ENCODE peak calls at places on chromosomes 5 and 9, in eight cellular contexts. C, G, Q, R, F, D, B and P are unnamed samples.

GRCh38 chr9:111789881-111790280 is 4.9 kb downstream of the SHOC1 start:
- DNase-seq in C (no peak), B (no peak), G (no peak), F (no peak), R (no peak), D (no peak), Q (no peak), P (peak; percentile 68)

GRCh38 chr5:96743805-96744559 is 63.8 kb downstream of the ERAP1 start:
- DNase-seq in C (no peak), R (no peak), G (no peak), D (no peak), F (no peak), B (no peak), Q (no peak), P (no peak)

GRCh38 chr5:151003503-151003860 is 16.9 kb upstream of the GPX3 start:
- DNase-seq in D (no peak), Q (no peak), F (no peak), R (no peak), C (no peak), G (no peak), B (no peak), P (no peak)

GRCh38 chr5:113340537-113340936 is 94.3 kb downstream of the TSSK1B start:
- DNase-seq in R (no peak), D (no peak), Q (no peak), G (no peak), F (no peak), B (no peak), C (no peak), P (no peak)

GRCh38 chr9:80555782-80556325 is 984.1 kb downstream of the TLE4 start:
- DNase-seq in Q (no peak), D (no peak), G (no peak), C (no peak), R (no peak), F (no peak), B (no peak), P (peak; percentile 72)

GRCh38 chr9:112618385-112619001 is 99.4 kb downstream of the INIP start:
- DNase-seq in R (no peak), B (no peak), Q (no peak), G (no peak), F (no peak), D (no peak), C (no peak), P (no peak)

GRCh38 chr5:50325237-50325832 is 115.8 kb downstream of the EMB start:
- DNase-seq in B (no peak), D (peak; percentile 2), C (no peak), Q (peak; percentile 6), R (no peak), G (peak; percentile 0), F (peak; percentile 28), P (peak; percentile 41)

GRCh38 chr5:10826971-10827370 is 65.9 kb upstream of the DAP start:
- DNase-seq in C (no peak), D (no peak), G (peak; percentile 81), Q (no peak), R (no peak), F (no peak), B (no peak), P (no peak)

GRCh38 chr5:55188656-55189380 is 15.8 kb upstream of the CDC20B start:
- DNase-seq in D (no peak), C (no peak), R (no peak), G (no peak), B (no peak), F (no peak), Q (no peak), P (no peak)

GRCh38 chr5:150057996-150058395 is 28.4 kb downstream of the CSF1R start:
- DNase-seq in Q (no peak), D (no peak), G (no peak), C (no peak), B (no peak), F (no peak), R (no peak), P (no peak)

GRCh38 chr9:111661150-111661801 is at the start of gene GNG10:
- DNase-seq in R (no peak), B (peak; percentile 69), D (peak; percentile 40), G (peak; percentile 47), F (peak; percentile 67), C (peak; percentile 61), Q (no peak), P (peak; percentile 64)

GRCh38 chr5:40406426-40407211 is 273.1 kb upstream of the PTGER4 start:
- DNase-seq in B (no peak), D (no peak), F (peak; percentile 48), C (no peak), R (no peak), Q (no peak), G (no peak), P (no peak)

GRCh38 chr9:130320697-130321080 is 55.1 kb downstream of the HMCN2 start:
- DNase-seq in B (peak; percentile 72), D (no peak), G (no peak), C (no peak), Q (no peak), R (no peak), F (no peak), P (peak; percentile 30)

GRCh38 chr9:99115947-99116543 is 11.1 kb downstream of the TGFBR1 start:
- DNase-seq in C (no peak), F (no peak), D (no peak), R (no peak), G (no peak), B (no peak), Q (no peak), P (peak; percentile 60)

GRCh38 chr9:14315754-14316573 is 2.0 kb upstream of the NFIB start:
- DNase-seq in Q (no peak), F (no peak), B (peak; percentile 65), D (peak; percentile 22), R (no peak), G (no peak), C (peak; percentile 35), P (no peak)

GRCh38 chr5:59732806-59733205 is 160.7 kb downstream of the PDE4D start:
- DNase-seq in G (no peak), D (no peak), F (no peak), B (no peak), C (no peak), Q (no peak), R (no peak), P (no peak)

GRCh38 chr5:113721171-113721570 is 207.7 kb downstream of the YTHDC2 start:
- DNase-seq in G (no peak), D (no peak), B (no peak), F (no peak), R (no peak), Q (no peak), C (no peak), P (no peak)

GRCh38 chr9:6645153-6646027 is at the start of gene GLDC:
- DNase-seq in G (no peak), B (peak; percentile 75), R (no peak), C (peak; percentile 27), Q (peak; percentile 2), D (no peak), F (peak; percentile 91), P (peak; percentile 41)

DNA sequence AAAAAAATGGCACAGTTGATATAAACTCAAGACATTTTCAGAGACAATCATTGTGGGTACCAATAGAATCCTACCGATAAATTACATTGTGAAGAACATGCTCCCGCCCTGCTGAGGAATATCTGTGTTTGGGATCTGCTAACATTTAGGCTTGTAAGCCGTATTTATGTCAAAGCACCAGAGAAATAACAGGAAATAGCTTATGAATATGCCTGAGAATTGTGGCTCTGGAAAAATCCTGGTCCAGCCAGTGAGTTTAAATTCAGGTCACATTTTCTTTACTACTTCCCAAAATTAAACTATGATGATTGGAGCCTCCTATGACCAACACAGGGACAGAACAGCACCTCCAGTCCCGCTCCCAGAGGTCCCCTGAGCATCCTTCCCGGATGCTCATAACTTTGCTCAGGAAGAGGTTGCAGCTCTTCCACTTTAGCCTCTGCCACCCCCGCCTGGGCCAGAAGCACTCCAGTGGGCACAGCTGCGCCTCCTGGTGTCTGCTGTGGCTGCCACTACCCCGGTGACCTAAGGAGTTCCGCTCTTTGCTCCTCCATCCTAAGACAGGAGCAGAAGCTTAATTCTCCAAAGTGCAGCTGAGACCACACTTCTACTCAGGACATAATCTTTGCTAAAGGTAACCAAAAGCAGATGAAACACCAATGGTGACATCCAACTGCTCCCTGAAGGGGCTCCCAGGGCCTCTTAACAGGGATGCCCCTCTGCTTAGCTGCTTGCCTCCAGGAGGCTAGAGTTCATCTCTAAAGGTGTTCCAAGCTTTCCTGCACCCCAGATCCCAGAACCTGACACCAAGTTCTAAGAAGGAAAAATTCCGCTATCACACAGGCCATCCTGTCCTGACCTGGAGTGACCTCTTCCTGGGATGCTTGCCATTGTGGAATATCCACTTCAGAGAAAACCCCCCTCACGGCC is 58.8 kb downstream of the SLC1A1 start:
- DNase-seq in B (peak; percentile 50), D (no peak), R (no peak), F (peak; percentile 46), G (no peak), C (peak; percentile 22), Q (no peak), P (peak; percentile 15)
- H3K4me3 ChIP-seq in B (no peak overlapping the region), D (no peak overlapping the region), R (no peak overlapping the region), F (no peak overlapping the region), G (no peak overlapping the region), C (no peak overlapping the region), Q (no peak overlapping the region), P (no peak overlapping the region)

DNA sequence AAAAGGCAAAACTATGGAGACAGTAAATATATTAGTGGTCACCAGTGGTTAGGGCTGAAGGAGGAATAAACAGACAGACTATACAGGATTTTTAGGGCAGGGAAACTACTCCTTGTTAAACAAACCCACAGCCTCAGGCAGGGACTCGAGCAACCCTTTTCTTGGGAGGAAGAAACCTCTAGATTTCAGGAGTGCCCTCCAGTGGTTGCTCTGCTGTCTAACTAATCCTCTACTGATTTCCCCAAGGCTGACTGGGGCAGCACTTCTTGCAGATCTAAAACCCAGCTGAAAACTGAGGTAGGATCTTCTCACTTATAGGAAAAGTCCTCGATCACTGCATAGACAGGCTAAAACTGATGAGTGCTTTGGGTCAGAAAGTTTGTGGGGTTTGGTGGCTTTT is 176.8 kb downstream of the ISOC1 start:
- DNase-seq in C (no peak), F (peak; percentile 21), R (no peak), D (no peak), B (no peak), G (no peak), Q (no peak), P (peak; percentile 52)
- TF ChIP-seq CTCF in C (peak; percentile 37), F (peak; percentile 12), R (no peak), D (no peak), B (no peak), G (no peak), Q (no peak), P (peak; percentile 49)

DNA sequence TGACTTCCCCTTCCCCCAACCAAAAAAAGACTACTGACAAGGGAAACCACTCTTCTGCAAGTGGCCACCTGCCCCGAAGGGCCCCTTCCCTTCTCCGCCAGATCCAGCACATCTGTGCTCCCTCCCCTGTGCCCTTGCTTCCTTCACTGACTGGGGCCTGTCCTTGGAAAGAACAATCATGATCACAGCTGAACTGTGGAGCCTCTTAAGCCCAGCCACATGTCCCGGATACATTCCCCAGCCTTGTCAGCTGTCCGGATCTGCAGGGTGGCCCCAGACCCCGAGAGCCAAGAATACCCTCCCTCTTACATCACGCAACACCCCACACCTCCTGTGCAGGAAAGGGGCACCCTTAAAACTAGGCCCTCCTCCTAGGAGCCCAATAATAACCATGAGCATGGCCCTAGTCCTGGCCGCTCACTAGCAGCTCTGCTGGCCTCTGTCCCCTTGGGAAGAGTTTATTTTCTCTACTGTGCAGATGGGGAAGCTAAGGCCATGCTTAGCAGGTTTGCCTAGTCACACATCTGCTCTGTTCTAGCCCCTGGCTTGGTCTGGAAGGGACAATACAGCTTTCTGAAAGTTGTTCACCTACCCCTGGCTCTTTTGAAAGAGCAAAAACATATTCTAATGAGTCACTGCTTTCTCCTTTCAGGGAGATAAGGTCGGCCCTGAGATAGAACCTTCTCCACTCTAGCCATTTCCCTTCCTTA is 3.8 kb downstream of the SPRY4 start:
- DNase-seq in R (no peak), F (no peak), D (no peak), Q (no peak), C (no peak), G (no peak), B (no peak), P (peak; percentile 27)
- H3K4me3 ChIP-seq in R (peak overlapping the region; percentile 35), F (no peak overlapping the region), D (peak overlapping the region; percentile 98), Q (peak overlapping the region; percentile 17), C (peak overlapping the region; percentile 96), G (peak overlapping the region; percentile 58), B (peak overlapping the region; percentile 73), P (no peak overlapping the region)

GRCh38 chr5:91190333-91190680 is 192.8 kb downstream of the ARRDC3 start:
- DNase-seq in Q (no peak), R (no peak), G (no peak), C (no peak), B (no peak), D (no peak), F (peak; percentile 36), P (no peak)
- TF ChIP-seq CTCF in Q (no peak), R (no peak), G (no peak), C (no peak), B (no peak), D (no peak), F (no peak), P (no peak)